ENCODE peak calls at places on chromosome X, in ten cellular contexts. J is spleen, O is thyroid gland, C is IMR-90, G is breast epithelium, R is HCT116, I is suprapubic skin, V is esophagus squamous epithelium, L is stomach, H is heart left ventricle. Z is an unnamed sample.

GRCh38 chrX:18390941-18391538 is 34.4 kb upstream of the CDKL5 start:
- DNase-seq in J (peak; percentile 89), O (peak; percentile 62), C (peak; percentile 63), G (peak; percentile 60), R (peak; percentile 57), I (no peak), V (peak; percentile 2), L (peak; percentile 83), H (peak; percentile 72), Z (peak; percentile 94)

GRCh38 chrX:150421816-150422215 is 58.7 kb downstream of the MAMLD1 start:
- DNase-seq in J (no peak), O (no peak), C (peak; percentile 29), G (no peak), R (no peak), I (no peak), V (no peak), L (no peak), H (peak; percentile 44), Z (no peak)

GRCh38 chrX:153999359-154000037 is 20.2 kb downstream of the IRAK1 start:
- DNase-seq in J (no peak), O (no peak), C (no peak), G (no peak), R (no peak), I (no peak), V (no peak), L (no peak), H (no peak), Z (no peak)

GRCh38 chrX:150897371-150898319 is 823 bp downstream of the CD99L2 start:
- DNase-seq in J (peak; percentile 85), O (peak; percentile 24), C (no peak), G (no peak), R (no peak), I (no peak), V (no peak), L (peak; percentile 37), H (no peak), Z (peak; percentile 86)

GRCh38 chrX:153961292-153961691 is 10.3 kb downstream of the HCFC1 start:
- DNase-seq in J (peak; percentile 71), O (no peak), C (no peak), G (no peak), R (no peak), I (no peak), V (no peak), L (no peak), H (no peak), Z (no peak)

GRCh38 chrX:16869393-16870094 is 618 bp downstream of the RBBP7 start:
- DNase-seq in J (peak; percentile 90), O (peak; percentile 32), C (peak; percentile 18), G (no peak), R (no peak), I (no peak), V (no peak), L (peak; percentile 30), H (peak; percentile 23), Z (peak; percentile 13)

GRCh38 chrX:149937881-149938426 is 337 bp downstream of the EOLA2 start:
- DNase-seq in J (peak; percentile 92), O (peak; percentile 1), C (peak; percentile 0), G (no peak), R (no peak), I (no peak), V (no peak), L (no peak), H (peak; percentile 44), Z (no peak)

GRCh38 chrX:50697691-50698090 is 116.3 kb downstream of the SHROOM4 start:
- DNase-seq in J (no peak), O (no peak), C (peak; percentile 79), G (no peak), R (no peak), I (no peak), V (no peak), L (no peak), H (no peak), Z (no peak)

GRCh38 chrX:129553619-129554288 is 13.7 kb downstream of the OCRL start:
- DNase-seq in J (no peak), O (no peak), C (no peak), G (no peak), R (no peak), I (no peak), V (no peak), L (no peak), H (no peak), Z (no peak)

GRCh38 chrX:23436875-23437274 is 102.2 kb downstream of the PTCHD1 start:
- DNase-seq in J (no peak), O (no peak), C (no peak), G (no peak), R (no peak), I (no peak), V (no peak), L (no peak), H (no peak), Z (no peak)

DNA sequence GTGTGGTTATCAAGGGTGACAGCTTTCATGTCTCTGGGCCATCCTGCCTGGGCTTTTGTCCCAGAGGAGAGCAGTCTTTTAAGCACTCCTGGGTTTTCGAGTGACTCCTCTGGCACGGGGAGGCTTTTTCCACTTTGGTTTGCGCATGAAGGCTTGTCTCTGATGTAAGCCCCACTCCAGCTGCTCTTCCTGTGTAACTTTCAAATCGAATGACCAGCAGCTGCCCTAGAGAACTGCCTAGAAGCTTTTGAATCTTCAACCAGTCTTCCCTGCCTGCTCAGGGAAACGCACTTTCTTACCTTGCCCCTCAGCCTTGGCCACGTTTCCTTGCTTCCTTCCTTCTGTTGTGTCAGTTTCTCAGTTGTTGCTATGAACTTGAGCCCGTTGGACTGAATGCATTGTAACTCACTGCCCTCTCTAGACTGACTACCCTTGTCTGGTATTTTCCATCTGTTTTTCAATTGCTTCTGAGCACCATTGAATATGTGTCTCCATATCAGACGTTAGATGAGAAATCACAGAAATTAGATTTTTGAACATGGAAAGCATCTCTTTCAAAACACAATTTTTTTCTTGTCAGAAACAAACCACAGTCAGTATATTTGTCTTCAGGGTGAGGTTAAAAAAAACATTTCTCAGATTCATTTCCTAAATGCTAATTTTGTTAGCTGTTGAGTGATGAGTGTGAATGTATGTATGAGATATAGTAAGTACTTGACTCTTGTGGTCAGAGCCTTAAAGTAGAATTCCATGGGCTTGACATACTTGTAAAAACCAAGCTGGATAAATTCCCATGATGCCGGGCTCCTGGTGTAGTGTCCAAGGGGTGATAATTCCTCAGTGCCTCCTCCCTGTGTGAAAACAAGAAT is 45.4 kb downstream of the SLC9A6 start:
- DNase-seq in J (no peak), O (peak; percentile 86), C (peak; percentile 76), G (no peak), R (no peak), I (peak; percentile 76), V (no peak), L (no peak), H (peak; percentile 82), Z (peak; percentile 21)
- TF ChIP-seq POLR2A in J (no peak), O (peak; percentile 83), C (no peak), G (no peak), R (no peak), I (no peak), V (no peak), L (no peak), H (peak; percentile 46), Z (no peak)

DNA sequence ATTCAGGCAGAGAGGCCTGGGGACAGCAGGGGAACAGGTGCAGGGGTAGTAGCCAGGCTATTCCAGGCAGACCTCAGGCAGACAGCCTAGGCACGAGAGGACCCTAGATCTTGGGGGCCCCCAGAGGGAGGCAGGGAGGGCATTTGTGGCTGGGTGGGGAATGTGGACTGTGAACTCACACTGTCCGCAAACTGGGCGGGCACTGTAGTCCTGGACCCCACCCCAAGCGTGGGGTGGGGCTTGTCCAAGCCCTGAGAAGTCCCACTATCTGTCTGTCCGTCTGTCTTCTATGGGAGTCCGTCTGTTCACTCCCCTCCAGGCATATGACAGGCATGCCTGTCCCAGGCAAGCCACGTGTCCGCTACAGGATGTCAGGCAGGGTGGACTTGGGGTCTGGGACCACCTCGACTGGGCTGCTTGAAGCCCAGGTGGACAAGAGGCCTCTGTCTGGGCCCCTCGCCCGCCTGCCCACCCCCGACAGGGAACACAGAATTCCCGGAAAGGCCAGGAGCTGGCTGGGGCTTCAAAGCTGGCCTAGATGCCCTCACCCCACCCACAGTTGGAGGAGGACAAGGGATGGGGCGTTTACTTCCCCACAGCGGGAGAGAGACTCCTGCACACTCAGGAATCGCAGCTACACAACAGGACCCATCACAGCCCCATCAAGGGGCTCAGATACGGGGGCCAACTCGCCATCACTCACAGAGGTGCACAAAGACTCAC is at the start of gene SLC38A5:
- DNase-seq in J (peak; percentile 70), O (no peak), C (no peak), G (no peak), R (no peak), I (no peak), V (no peak), L (no peak), H (no peak), Z (no peak)
- H3K4me3 ChIP-seq in J (peak within 1 kb of the TSS; percentile 30), O (no peak within 1 kb of the TSS), C (no peak within 1 kb of the TSS), G (peak within 1 kb of the TSS; percentile 28), R (peak within 1 kb of the TSS; percentile 61), I (peak within 1 kb of the TSS; percentile 40), V (peak within 1 kb of the TSS; percentile 59), L (peak within 1 kb of the TSS; percentile 32), H (no peak within 1 kb of the TSS), Z (no peak within 1 kb of the TSS)

DNA sequence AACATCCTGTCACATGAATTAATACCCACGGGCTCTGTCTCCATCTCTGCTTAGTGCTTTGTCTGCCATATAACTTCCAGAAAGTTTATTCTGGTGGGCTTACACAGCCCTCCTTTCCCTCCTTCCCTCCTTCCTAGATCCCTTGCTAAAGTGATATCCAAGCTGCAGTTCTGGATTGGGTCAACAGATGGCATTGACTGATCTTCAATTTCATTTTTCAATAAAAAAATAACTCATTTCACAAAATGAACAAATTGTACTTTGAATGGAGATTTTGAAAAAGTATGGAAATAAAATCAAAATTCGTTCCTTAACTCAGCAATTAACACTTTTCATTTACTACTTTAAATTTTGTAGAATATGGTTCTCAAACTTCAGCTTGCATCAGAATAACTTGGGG is 94.9 kb downstream of the NXF2 start:
- DNase-seq in J (no peak), O (no peak), C (no peak), G (no peak), R (no peak), I (no peak), V (no peak), L (no peak), H (no peak), Z (no peak)
- TF ChIP-seq CTCF in J (no peak), O (no peak), C (peak; percentile 24), G (no peak), R (peak; percentile 26), I (no peak), V (no peak), L (no peak), H (no peak), Z (no peak)

DNA sequence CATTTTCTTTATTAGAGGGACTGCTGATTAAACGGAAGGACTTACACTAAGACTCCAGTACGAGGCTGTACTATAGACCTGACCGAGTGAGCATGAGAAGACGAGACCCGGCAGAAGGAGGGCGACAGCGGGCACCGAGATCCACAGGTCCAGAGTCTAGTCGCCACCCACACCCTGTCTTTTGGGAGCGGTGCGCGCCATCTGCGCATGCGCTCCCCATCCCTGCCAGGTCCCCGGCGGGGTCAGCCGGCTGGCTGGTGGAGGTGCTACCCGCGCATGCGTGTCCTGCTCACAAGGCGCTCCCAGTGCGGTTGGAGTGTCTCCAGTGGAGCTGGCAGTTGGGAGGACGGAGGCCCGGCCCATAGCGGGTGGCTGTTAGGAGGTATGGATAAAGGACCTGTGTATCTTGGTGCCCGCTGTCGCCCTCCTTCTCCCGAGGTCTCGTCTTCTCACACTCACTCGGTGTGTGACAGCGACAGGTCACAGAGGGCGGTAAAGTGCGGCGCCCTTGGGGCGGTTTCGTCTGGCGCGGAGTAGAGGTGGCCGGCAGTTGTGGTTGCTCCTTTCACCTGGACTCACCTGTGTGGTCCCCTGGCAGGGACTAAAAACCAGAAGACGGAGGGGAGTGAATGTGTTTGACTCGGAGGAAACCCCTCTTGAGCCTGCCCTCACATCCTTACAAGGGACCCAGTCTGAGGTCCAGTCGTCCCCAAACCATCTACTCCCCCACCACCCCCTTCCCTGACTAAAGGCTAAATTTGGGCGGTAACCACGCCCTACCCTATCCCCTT is 7.6 kb upstream of the HSD17B10 start:
- DNase-seq in J (peak; percentile 91), O (peak; percentile 73), C (peak; percentile 49), G (peak; percentile 56), R (peak; percentile 71), I (peak; percentile 82), V (peak; percentile 10), L (peak; percentile 84), H (peak; percentile 90), Z (peak; percentile 34)
- TF ChIP-seq POLR2A in J (no peak), O (peak; percentile 23), C (no peak), G (no peak), R (peak; percentile 39), I (no peak), V (no peak), L (no peak), H (peak; percentile 40), Z (no peak)

Z was measured in lower leg skin.